ENCODE peak calls at places on chromosomes 16 and 17, in five cellular contexts. Y, A, L, B and V are unnamed samples.

GRCh38 chr17:66893863-66894262 is 58.9 kb downstream of the CACNG5 start:
- DNase-seq in A (no peak), Y (no peak), B (no peak), L (no peak), V (no peak)

GRCh38 chr16:26561303-26561702 is 505.4 kb upstream of the C16orf82 start:
- DNase-seq in Y (no peak), A (no peak), L (no peak), B (no peak), V (no peak)

GRCh38 chr17:67546578-67547527 is 169.8 kb downstream of the PITPNC1 start:
- DNase-seq in L (no peak), Y (no peak), A (peak), B (no peak), V (peak)

GRCh38 chr16:22191089-22191965 is 14.8 kb upstream of the EEF2K start:
- DNase-seq in A (peak), B (peak), Y (peak), L (peak), V (peak)

GRCh38 chr16:84890427-84890826 is 70.6 kb downstream of the CRISPLD2 start:
- DNase-seq in B (no peak), L (no peak), Y (no peak), A (no peak), V (no peak)

GRCh38 chr16:56836410-56836834 is 28.6 kb upstream of the SLC12A3 start:
- DNase-seq in A (no peak), L (no peak), B (no peak), Y (no peak), V (no peak)

GRCh38 chr16:72355561-72355960 is 183.6 kb upstream of the PMFBP1 start:
- DNase-seq in L (no peak), Y (no peak), A (no peak), B (no peak), V (no peak)

GRCh38 chr17:83096401-83097220 is 17.2 kb downstream of the METRNL start:
- DNase-seq in L (no peak), A (no peak), Y (no peak), B (no peak), V (no peak)

GRCh38 chr17:51913491-51913890 is 245.0 kb downstream of the CA10 start:
- DNase-seq in B (no peak), Y (no peak), A (no peak), L (no peak), V (no peak)

GRCh38 chr16:10126686-10127085 is 55.5 kb downstream of the GRIN2A start:
- DNase-seq in B (no peak), A (no peak), L (no peak), Y (no peak), V (no peak)

GRCh38 chr17:12584727-12585126 is 81.0 kb upstream of the MYOCD start:
- DNase-seq in L (no peak), Y (no peak), B (no peak), A (no peak), V (no peak)

GRCh38 chr17:32882734-32883133 is 5.8 kb upstream of the MYO1D start:
- DNase-seq in B (no peak), L (no peak), A (no peak), Y (peak), V (no peak)

GRCh38 chr16:49305406-49305805 is 23.8 kb upstream of the CBLN1 start:
- DNase-seq in Y (no peak), A (no peak), B (no peak), L (no peak), V (no peak)

GRCh38 chr16:8764486-8765250 is 32.8 kb downstream of the TMEM186 start:
- DNase-seq in Y (no peak), L (no peak), A (no peak), B (peak), V (no peak)

GRCh38 chr17:43176119-43176570 is 5.1 kb downstream of the NBR1 start:
- DNase-seq in A (no peak), B (no peak), Y (no peak), L (peak), V (no peak)

GRCh38 chr17:8153957-8154607 is 1.9 kb upstream of the PER1 start:
- DNase-seq in A (no peak), Y (peak), B (peak), L (peak), V (no peak)

GRCh38 chr17:27891841-27892240 is 1.3 kb downstream of the LYRM9 start:
- DNase-seq in B (no peak), A (no peak), Y (no peak), L (no peak), V (no peak)

GRCh38 chr17:32516940-32517711 is 30.3 kb downstream of the CDK5R1 start:
- DNase-seq in Y (no peak), L (no peak), A (no peak), B (no peak), V (no peak)

GRCh38 chr17:81291662-81292061 is 3.4 kb downstream of the SLC38A10 start:
- DNase-seq in B (peak), Y (peak), A (peak), L (peak), V (peak)

GRCh38 chr17:40310882-40311391 is 2.0 kb downstream of the RARA start:
- DNase-seq in Y (no peak), B (no peak), A (no peak), L (no peak), V (no peak)

GRCh38 chr16:57689772-57690558 is 4.6 kb upstream of the DRC7 start:
- DNase-seq in L (no peak), Y (peak), A (peak), B (no peak), V (peak)

GRCh38 chr17:75707096-75707720 is 14.1 kb upstream of the ITGB4 start:
- DNase-seq in A (no peak), B (no peak), L (no peak), Y (no peak), V (no peak)

GRCh38 chr17:35801583-35802224 is 6.3 kb upstream of the MMP28 start:
- DNase-seq in A (no peak), B (no peak), L (no peak), Y (peak), V (no peak)

GRCh38 chr17:17142556-17142955 is 63.6 kb downstream of the PLD6 start:
- DNase-seq in L (no peak), Y (no peak), B (no peak), A (no peak), V (no peak)

GRCh38 chr17:78130080-78130438 is 512 bp upstream of the TMC8 start:
- DNase-seq in L (no peak), Y (no peak), B (no peak), A (no peak), V (no peak)

GRCh38 chr17:63151981-63152523 is 186.0 kb downstream of the TANC2 start:
- DNase-seq in A (no peak), L (no peak), B (no peak), Y (no peak), V (no peak)

GRCh38 chr16:69886726-69887125 is 64.4 kb upstream of the CLEC18A start:
- DNase-seq in Y (no peak), A (no peak), B (no peak), L (no peak), V (no peak)

GRCh38 chr17:2796164-2797140 is at the start of gene RAP1GAP2:
- DNase-seq in A (no peak), L (no peak), B (no peak), Y (peak), V (no peak)

GRCh38 chr16:29154100-29154499 is 169.2 kb downstream of the LAT start:
- DNase-seq in B (no peak), Y (peak), A (no peak), L (no peak), V (no peak)

GRCh38 chr16:31375231-31375630 is 17.9 kb upstream of the ITGAD start:
- DNase-seq in L (no peak), Y (no peak), A (no peak), B (no peak), V (no peak)

GRCh38 chr16:31373235-31373634 is 18.3 kb downstream of the ITGAX start:
- DNase-seq in Y (no peak), L (no peak), B (no peak), A (no peak), V (no peak)

GRCh38 chr16:31376705-31377104 is 16.4 kb upstream of the ITGAD start:
- DNase-seq in A (no peak), B (no peak), Y (no peak), L (no peak), V (no peak)

GRCh38 chr16:31380201-31380600 is 12.9 kb upstream of the ITGAD start:
- DNase-seq in B (no peak), A (no peak), L (no peak), Y (no peak), V (no peak)

DNA sequence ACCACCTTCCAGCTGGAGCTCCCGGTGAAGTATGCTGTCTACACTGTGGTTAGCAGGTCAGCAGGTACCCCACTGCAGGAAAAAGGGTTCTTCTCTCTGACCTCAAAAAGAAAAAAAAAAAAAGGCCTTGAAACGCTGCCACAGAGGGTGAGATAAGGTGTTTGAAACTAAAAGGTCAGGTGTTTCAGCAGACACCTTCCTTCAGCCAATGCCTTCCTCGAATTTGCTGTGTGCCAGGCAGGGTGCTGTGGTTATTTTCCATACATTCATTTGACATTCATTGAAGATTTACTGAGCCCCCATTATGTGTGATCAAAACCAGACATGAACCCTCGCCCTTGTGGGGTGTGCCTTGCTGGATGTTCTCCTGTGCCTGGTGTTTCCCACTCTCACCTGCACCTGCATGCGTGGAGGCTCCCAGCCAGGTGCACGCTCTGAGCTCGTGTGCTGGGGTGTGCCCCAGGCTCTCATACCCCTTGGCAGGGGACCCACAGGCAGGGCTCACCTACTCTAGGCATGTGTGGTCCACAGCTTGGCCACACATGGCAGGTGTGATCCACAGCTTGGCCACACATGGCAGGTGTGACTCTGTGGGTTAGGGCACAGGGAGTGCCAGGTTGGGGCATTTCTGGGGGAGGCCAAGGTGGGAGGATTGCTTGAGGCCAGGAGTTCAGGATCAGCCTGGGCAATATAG is 15.8 kb upstream of the ITGAD start:
- DNase-seq in Y (no peak), L (no peak), B (no peak), A (no peak), V (no peak)
- TF ChIP-seq TAF1 in Y (no peak), L (no peak), B (no peak), A (no peak), V (no peak)

GRCh38 chr16:86932130-86932982 is 354.0 kb downstream of the FOXL1 start:
- DNase-seq in A (no peak), L (no peak), Y (no peak), B (no peak), V (no peak)

GRCh38 chr16:86930001-86930400 is 351.7 kb downstream of the FOXL1 start:
- DNase-seq in Y (no peak), L (no peak), A (no peak), B (no peak), V (no peak)

GRCh38 chr16:86929149-86929871 is 351.0 kb downstream of the FOXL1 start:
- DNase-seq in Y (peak), A (no peak), L (no peak), B (no peak), V (no peak)

GRCh38 chr16:86930663-86931062 is 352.3 kb downstream of the FOXL1 start:
- DNase-seq in Y (no peak), A (no peak), B (no peak), L (no peak), V (no peak)

DNA sequence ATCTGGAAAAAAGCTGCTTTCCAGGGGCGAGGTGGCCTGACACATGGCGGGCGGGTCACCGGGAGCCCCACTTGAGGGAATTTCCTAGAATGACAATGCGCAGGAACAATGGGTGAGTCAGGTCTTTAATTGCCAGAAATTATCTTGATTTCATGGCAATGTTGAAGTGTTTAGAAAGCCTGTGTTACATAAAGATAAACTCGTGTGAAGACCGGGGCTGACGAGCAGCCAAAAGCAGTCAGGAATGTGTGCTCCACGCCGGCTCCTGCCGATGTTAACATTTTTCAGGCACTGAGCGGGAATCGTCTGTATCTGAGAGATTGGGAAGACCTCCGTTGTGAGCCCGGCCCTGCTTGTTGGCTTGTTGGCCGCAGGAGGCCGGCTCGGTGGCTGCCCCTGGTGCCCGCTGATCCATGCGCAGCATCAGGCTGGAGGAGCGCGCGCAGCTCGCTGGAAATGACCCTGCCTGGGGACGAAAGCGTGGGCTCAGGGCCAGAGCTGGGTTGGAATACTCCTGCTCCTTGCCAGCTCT is 353.1 kb downstream of the FOXL1 start:
- DNase-seq in L (no peak), Y (peak), A (no peak), B (no peak), V (no peak)
- TF ChIP-seq POLR2A in L (no peak), Y (no peak), A (no peak), B (no peak), V (no peak)

DNA sequence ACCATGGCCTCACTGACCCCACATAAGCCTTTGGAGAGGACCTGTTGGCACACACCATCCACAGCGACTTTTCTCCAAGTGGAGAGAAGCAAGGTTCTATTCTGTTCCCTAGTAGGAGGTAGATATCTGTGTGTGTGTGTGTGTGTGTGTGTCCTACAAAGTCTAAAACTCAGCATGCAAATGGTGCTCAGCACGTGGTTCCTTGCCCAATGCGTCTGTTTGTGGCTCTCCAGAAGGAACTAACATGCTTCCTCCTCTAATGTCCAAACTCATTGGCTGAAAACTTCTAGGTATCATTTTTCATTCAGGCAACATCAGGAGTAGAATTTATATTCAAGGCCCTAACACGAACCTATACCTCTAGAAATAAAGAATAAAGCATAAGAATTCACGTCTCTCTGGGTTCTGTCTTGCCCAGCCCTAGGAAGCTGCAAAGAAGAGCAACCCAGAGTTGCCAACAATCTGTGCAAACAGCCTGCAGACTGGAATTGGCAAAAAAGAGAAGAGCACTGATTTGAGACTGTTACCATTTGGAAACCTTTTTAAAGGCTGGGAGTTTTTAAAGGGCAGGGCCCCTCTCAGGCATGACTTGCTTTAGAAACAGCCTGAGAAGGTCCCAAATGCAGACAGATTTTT is 25.5 kb downstream of the MAP3K14 start:
- DNase-seq in A (no peak), L (no peak), Y (no peak), B (no peak), V (no peak)
- TF ChIP-seq TAF1 in A (no peak), L (no peak), Y (no peak), B (no peak), V (no peak)

DNA sequence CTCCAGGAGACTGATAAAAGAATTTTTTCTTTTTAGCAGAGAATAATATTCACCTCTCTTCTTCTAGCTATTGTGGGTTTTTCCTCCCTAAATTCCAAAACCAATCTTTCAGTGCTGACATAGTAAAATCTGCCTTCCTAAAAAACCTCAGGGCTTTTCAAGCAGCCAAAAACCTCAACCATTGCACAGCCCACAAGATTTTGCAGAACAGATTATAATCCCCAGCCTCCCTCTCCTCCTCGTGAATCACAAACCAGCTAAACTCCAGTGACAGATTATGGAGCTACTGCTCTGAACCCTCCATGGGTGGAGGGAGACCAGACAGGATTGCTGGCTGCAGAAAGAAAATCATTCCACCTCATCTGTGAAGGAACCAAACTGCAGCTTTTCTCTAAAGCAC is 341.6 kb downstream of the SOX9 start:
- DNase-seq in A (no peak), B (no peak), Y (no peak), L (no peak), V (no peak)
- TF ChIP-seq POLR2A in A (no peak), B (no peak), Y (no peak), L (no peak), V (no peak)